ENCODE peak calls at places on chromosomes 16 and 17, in ten cellular contexts. One of them, this sample, is unnamed.
A peak's percentile ranks its signal among the peaks of the same experiment; 100 is the strongest.

GRCh38 chr17:4040784-4041183 is 76.5 kb upstream of the ATP2A3 start:
- DNase-seq in fibroblast of lung: no peak
- DNase-seq in thoracic aorta: no peak
- DNase-seq in SK-N-SH: no peak
- DNase-seq in tibial artery: no peak
- DNase-seq in cardiac muscle cell: no peak
- DNase-seq in ovary: no peak
- DNase-seq in transverse colon: no peak
- DNase-seq in HepG2: no peak
- DNase-seq in lung: no peak
- DNase-seq in this sample: no peak

GRCh38 chr16:69406780-69407331 is 17.6 kb upstream of the CYB5B start:
- DNase-seq in thoracic aorta: no peak
- DNase-seq in transverse colon: no peak
- DNase-seq in ovary: no peak
- DNase-seq in HepG2: peak; percentile 36
- DNase-seq in fibroblast of lung: no peak
- DNase-seq in tibial artery: no peak
- DNase-seq in cardiac muscle cell: no peak
- DNase-seq in SK-N-SH: no peak
- DNase-seq in lung: no peak
- DNase-seq in this sample: no peak

GRCh38 chr16:18055411-18055916 is 281.1 kb downstream of the NPIPA8 start:
- DNase-seq in fibroblast of lung: no peak
- DNase-seq in tibial artery: no peak
- DNase-seq in transverse colon: no peak
- DNase-seq in cardiac muscle cell: no peak
- DNase-seq in HepG2: no peak
- DNase-seq in SK-N-SH: no peak
- DNase-seq in lung: no peak
- DNase-seq in thoracic aorta: no peak
- DNase-seq in ovary: no peak
- DNase-seq in this sample: no peak

GRCh38 chr17:57419940-57420522 is 163.7 kb downstream of the MSI2 start:
- DNase-seq in cardiac muscle cell: no peak
- DNase-seq in fibroblast of lung: no peak
- DNase-seq in thoracic aorta: no peak
- DNase-seq in transverse colon: no peak
- DNase-seq in SK-N-SH: no peak
- DNase-seq in tibial artery: no peak
- DNase-seq in lung: no peak
- DNase-seq in HepG2: no peak
- DNase-seq in ovary: no peak
- DNase-seq in this sample: no peak

GRCh38 chr17:76697702-76698465 is 12.9 kb downstream of the MXRA7 start:
- DNase-seq in SK-N-SH: peak; percentile 86
- DNase-seq in transverse colon: no peak
- DNase-seq in ovary: no peak
- DNase-seq in fibroblast of lung: peak; percentile 72
- DNase-seq in HepG2: no peak
- DNase-seq in tibial artery: peak; percentile 81
- DNase-seq in lung: no peak
- DNase-seq in cardiac muscle cell: peak; percentile 78
- DNase-seq in thoracic aorta: no peak
- DNase-seq in this sample: peak; percentile 65

GRCh38 chr17:10768766-10769383 is 35.0 kb downstream of the TMEM238L start:
- DNase-seq in ovary: no peak
- DNase-seq in tibial artery: peak; percentile 44
- DNase-seq in SK-N-SH: no peak
- DNase-seq in HepG2: no peak
- DNase-seq in thoracic aorta: no peak
- DNase-seq in lung: no peak
- DNase-seq in fibroblast of lung: no peak
- DNase-seq in cardiac muscle cell: peak; percentile 3
- DNase-seq in transverse colon: no peak
- DNase-seq in this sample: no peak

GRCh38 chr16:50297301-50298074 is 31.1 kb downstream of the ADCY7 start:
- DNase-seq in HepG2: peak; percentile 57
- DNase-seq in lung: no peak
- DNase-seq in tibial artery: peak; percentile 62
- DNase-seq in cardiac muscle cell: no peak
- DNase-seq in ovary: peak; percentile 20
- DNase-seq in thoracic aorta: no peak
- DNase-seq in transverse colon: peak; percentile 5
- DNase-seq in fibroblast of lung: no peak
- DNase-seq in SK-N-SH: peak; percentile 89
- DNase-seq in this sample: peak; percentile 78

GRCh38 chr17:37699285-37699973 is 45.4 kb downstream of the HNF1B start:
- DNase-seq in SK-N-SH: no peak
- DNase-seq in fibroblast of lung: no peak
- DNase-seq in lung: no peak
- DNase-seq in tibial artery: no peak
- DNase-seq in thoracic aorta: no peak
- DNase-seq in transverse colon: peak; percentile 59
- DNase-seq in cardiac muscle cell: peak; percentile 14
- DNase-seq in HepG2: no peak
- DNase-seq in ovary: no peak
- DNase-seq in this sample: no peak

GRCh38 chr17:48871551-48872351 is 20.8 kb upstream of the ATP5MC1 start:
- DNase-seq in HepG2: peak; percentile 99
- DNase-seq in lung: no peak
- DNase-seq in cardiac muscle cell: peak; percentile 25
- DNase-seq in tibial artery: no peak
- DNase-seq in transverse colon: peak; percentile 86
- DNase-seq in SK-N-SH: no peak
- DNase-seq in ovary: peak; percentile 43
- DNase-seq in thoracic aorta: no peak
- DNase-seq in fibroblast of lung: no peak
- DNase-seq in this sample: no peak

GRCh38 chr16:71707199-71707598 is 17.3 kb downstream of the PHLPP2 start:
- DNase-seq in ovary: no peak
- DNase-seq in tibial artery: no peak
- DNase-seq in cardiac muscle cell: no peak
- DNase-seq in lung: no peak
- DNase-seq in fibroblast of lung: no peak
- DNase-seq in thoracic aorta: no peak
- DNase-seq in transverse colon: no peak
- DNase-seq in HepG2: no peak
- DNase-seq in SK-N-SH: no peak
- DNase-seq in this sample: no peak

GRCh38 chr16:55832425-55832787 is 490 bp downstream of the CES1 start:
- DNase-seq in fibroblast of lung: no peak
- DNase-seq in ovary: no peak
- DNase-seq in SK-N-SH: no peak
- DNase-seq in lung: no peak
- DNase-seq in transverse colon: no peak
- DNase-seq in HepG2: peak; percentile 10
- DNase-seq in tibial artery: no peak
- DNase-seq in thoracic aorta: no peak
- DNase-seq in cardiac muscle cell: no peak
- DNase-seq in this sample: peak; percentile 53
- H3K27ac ChIP-seq in fibroblast of lung: no peak overlapping the region
- H3K27ac ChIP-seq in ovary: peak overlapping the region; percentile 42
- H3K27ac ChIP-seq in SK-N-SH: no peak overlapping the region
- H3K27ac ChIP-seq in lung: peak overlapping the region; percentile 29
- H3K27ac ChIP-seq in transverse colon: peak overlapping the region; percentile 33
- H3K27ac ChIP-seq in HepG2: peak overlapping the region; percentile 80
- H3K27ac ChIP-seq in tibial artery: peak overlapping the region; percentile 58
- H3K27ac ChIP-seq in thoracic aorta: no peak overlapping the region
- H3K27ac ChIP-seq in cardiac muscle cell: no peak overlapping the region
- H3K27ac ChIP-seq in this sample: no peak overlapping the region

DNA sequence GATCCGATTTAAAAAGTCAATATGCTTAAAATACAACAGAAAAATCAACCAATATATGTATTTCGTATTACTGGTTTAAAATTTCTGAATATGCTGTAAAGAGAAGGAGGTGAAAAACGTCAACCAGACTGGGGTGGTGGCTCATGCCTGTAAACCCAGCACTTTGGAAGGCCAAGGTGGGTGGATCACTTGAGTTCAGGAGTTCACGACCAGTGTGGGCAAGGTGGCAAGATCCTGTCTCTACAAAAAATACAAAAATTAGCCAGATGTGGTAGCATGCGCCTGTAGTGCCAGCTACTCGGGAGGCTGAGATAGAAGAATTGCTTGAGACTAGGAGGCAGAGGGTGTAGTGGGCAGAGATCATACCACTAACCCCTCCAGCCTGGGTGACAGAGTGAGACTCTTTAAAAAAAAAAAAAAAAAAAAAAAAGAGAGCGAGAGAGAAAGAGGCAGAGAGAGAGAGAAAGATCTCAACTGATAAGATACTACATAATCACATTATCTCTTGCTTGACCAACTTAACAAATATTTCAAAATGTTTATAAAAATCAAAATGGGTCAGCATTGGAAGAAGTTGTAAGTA is 46.0 kb downstream of the KANSL1 start:
- DNase-seq in tibial artery: no peak
- DNase-seq in cardiac muscle cell: no peak
- DNase-seq in transverse colon: no peak
- DNase-seq in lung: no peak
- DNase-seq in thoracic aorta: no peak
- DNase-seq in SK-N-SH: no peak
- DNase-seq in HepG2: no peak
- DNase-seq in fibroblast of lung: no peak
- DNase-seq in ovary: no peak
- DNase-seq in this sample: no peak
- H3K4me1 ChIP-seq in tibial artery: no peaks in the 10 kb centered on the region
- H3K4me1 ChIP-seq in cardiac muscle cell: peaks cover 32% of the 10 kb centered on the region
- H3K4me1 ChIP-seq in transverse colon: peaks cover 45% of the 10 kb centered on the region
- H3K4me1 ChIP-seq in lung: peaks cover 10% of the 10 kb centered on the region
- H3K4me1 ChIP-seq in thoracic aorta: peaks cover 43% of the 10 kb centered on the region
- H3K4me1 ChIP-seq in SK-N-SH: peaks cover 18% of the 10 kb centered on the region
- H3K4me1 ChIP-seq in HepG2: peaks cover 38% of the 10 kb centered on the region
- H3K4me1 ChIP-seq in fibroblast of lung: no peaks in the 10 kb centered on the region
- H3K4me1 ChIP-seq in ovary: peaks cover 10% of the 10 kb centered on the region
- H3K4me1 ChIP-seq in this sample: no peaks in the 10 kb centered on the region

GRCh38 chr16:4682616-4683254 is 10.6 kb upstream of the NUDT16L1 start:
- DNase-seq in transverse colon: no peak
- DNase-seq in thoracic aorta: no peak
- DNase-seq in tibial artery: no peak
- DNase-seq in lung: peak; percentile 74
- DNase-seq in cardiac muscle cell: peak; percentile 23
- DNase-seq in SK-N-SH: peak; percentile 78
- DNase-seq in fibroblast of lung: peak; percentile 37
- DNase-seq in ovary: no peak
- DNase-seq in HepG2: peak; percentile 65
- DNase-seq in this sample: peak; percentile 92
- TF ChIP-seq CTCF in transverse colon: peak; percentile 35
- TF ChIP-seq CTCF in thoracic aorta: no peak
- TF ChIP-seq CTCF in tibial artery: no peak
- TF ChIP-seq CTCF in lung: no peak
- TF ChIP-seq CTCF in cardiac muscle cell: peak; percentile 31
- TF ChIP-seq CTCF in SK-N-SH: peak; percentile 40
- TF ChIP-seq CTCF in fibroblast of lung: peak; percentile 51
- TF ChIP-seq CTCF in ovary: no peak
- TF ChIP-seq CTCF in HepG2: peak; percentile 74
- TF ChIP-seq CTCF in this sample: peak; percentile 26

GRCh38 chr16:9334091-9334490 is 242.6 kb downstream of the HAPSTR1 start:
- DNase-seq in fibroblast of lung: no peak
- DNase-seq in thoracic aorta: no peak
- DNase-seq in SK-N-SH: peak; percentile 10
- DNase-seq in cardiac muscle cell: no peak
- DNase-seq in ovary: no peak
- DNase-seq in lung: no peak
- DNase-seq in tibial artery: no peak
- DNase-seq in HepG2: no peak
- DNase-seq in transverse colon: no peak
- DNase-seq in this sample: no peak
- H3K27ac ChIP-seq in fibroblast of lung: no peak overlapping the region
- H3K27ac ChIP-seq in thoracic aorta: no peak overlapping the region
- H3K27ac ChIP-seq in SK-N-SH: no peak overlapping the region
- H3K27ac ChIP-seq in cardiac muscle cell: no peak overlapping the region
- H3K27ac ChIP-seq in ovary: no peak overlapping the region
- H3K27ac ChIP-seq in lung: no peak overlapping the region
- H3K27ac ChIP-seq in tibial artery: no peak overlapping the region
- H3K27ac ChIP-seq in HepG2: no peak overlapping the region
- H3K27ac ChIP-seq in transverse colon: no peak overlapping the region
- H3K27ac ChIP-seq in this sample: no peak overlapping the region

DNA sequence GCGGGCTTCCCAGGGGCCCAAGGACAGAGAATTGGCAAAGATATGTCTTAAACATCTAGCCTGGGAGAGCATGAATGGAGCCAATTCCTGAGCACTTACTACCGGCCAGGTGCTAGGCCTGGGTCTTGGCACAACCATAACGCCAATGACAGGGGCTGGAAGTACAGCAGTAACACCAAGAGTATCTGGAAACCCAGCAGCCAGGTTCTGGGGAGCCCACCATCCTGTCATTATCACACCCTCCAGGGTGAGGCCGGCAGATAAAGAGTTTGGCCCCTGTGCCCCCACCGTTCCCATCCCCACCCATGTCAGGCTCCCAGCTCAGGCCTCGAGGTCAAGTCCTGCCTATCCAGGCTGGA is 512 bp upstream of the TMC8 start:
- DNase-seq in cardiac muscle cell: no peak
- DNase-seq in fibroblast of lung: no peak
- DNase-seq in thoracic aorta: no peak
- DNase-seq in tibial artery: no peak
- DNase-seq in lung: no peak
- DNase-seq in transverse colon: no peak
- DNase-seq in HepG2: no peak
- DNase-seq in ovary: no peak
- DNase-seq in SK-N-SH: no peak
- DNase-seq in this sample: peak; percentile 88
- H3K4me1 ChIP-seq in cardiac muscle cell: peaks cover 19% of the 10 kb centered on the region
- H3K4me1 ChIP-seq in fibroblast of lung: peaks cover 2% of the 10 kb centered on the region
- H3K4me1 ChIP-seq in thoracic aorta: peaks cover 46% of the 10 kb centered on the region
- H3K4me1 ChIP-seq in tibial artery: no peaks in the 10 kb centered on the region
- H3K4me1 ChIP-seq in lung: peaks cover 39% of the 10 kb centered on the region
- H3K4me1 ChIP-seq in transverse colon: peaks cover 47% of the 10 kb centered on the region
- H3K4me1 ChIP-seq in HepG2: peaks cover 68% of the 10 kb centered on the region
- H3K4me1 ChIP-seq in ovary: no peaks in the 10 kb centered on the region
- H3K4me1 ChIP-seq in SK-N-SH: peaks cover 39% of the 10 kb centered on the region
- H3K4me1 ChIP-seq in this sample: no peaks in the 10 kb centered on the region

This sample was measured in osteoblast.